ENCODE peak calls at places on chromosome X, in eight cellular contexts. One of them, this sample, is unnamed.

GRCh38 chrX:46317158-46317557 is 228.1 kb downstream of the ZNF674 start:
- DNase-seq in kidney: no peak
- DNase-seq in SW 1271: no peak
- DNase-seq in NCI-H446: no peak
- DNase-seq in activated CD4-positive, alpha-beta T cell treated with anti-CD3 and anti-CD28 coated beads for 36 hours: no peak
- DNase-seq in posterior cingulate gyrus: no peak
- DNase-seq in HuH-7.5: no peak
- DNase-seq in HTR-8/SVneo: no peak
- DNase-seq in this sample: no peak

GRCh38 chrX:9197231-9197630 is 163.3 kb upstream of the FAM9B start:
- DNase-seq in kidney: no peak
- DNase-seq in SW 1271: no peak
- DNase-seq in NCI-H446: no peak
- DNase-seq in activated CD4-positive, alpha-beta T cell treated with anti-CD3 and anti-CD28 coated beads for 36 hours: no peak
- DNase-seq in posterior cingulate gyrus: no peak
- DNase-seq in HuH-7.5: no peak
- DNase-seq in HTR-8/SVneo: no peak
- DNase-seq in this sample: no peak

GRCh38 chrX:67724359-67725110 is 180.7 kb downstream of the AR start:
- DNase-seq in kidney: no peak
- DNase-seq in SW 1271: no peak
- DNase-seq in NCI-H446: no peak
- DNase-seq in activated CD4-positive, alpha-beta T cell treated with anti-CD3 and anti-CD28 coated beads for 36 hours: no peak
- DNase-seq in posterior cingulate gyrus: no peak
- DNase-seq in HuH-7.5: no peak
- DNase-seq in HTR-8/SVneo: no peak
- DNase-seq in this sample: no peak

GRCh38 chrX:74117962-74118361 is 186.0 kb upstream of the ZCCHC13 start:
- DNase-seq in kidney: no peak
- DNase-seq in SW 1271: no peak
- DNase-seq in NCI-H446: no peak
- DNase-seq in activated CD4-positive, alpha-beta T cell treated with anti-CD3 and anti-CD28 coated beads for 36 hours: no peak
- DNase-seq in posterior cingulate gyrus: peak; percentile 43
- DNase-seq in HuH-7.5: no peak
- DNase-seq in HTR-8/SVneo: no peak
- DNase-seq in this sample: no peak

GRCh38 chrX:57353472-57354132 is 67.1 kb downstream of the FAAH2 start:
- DNase-seq in kidney: no peak
- DNase-seq in SW 1271: no peak
- DNase-seq in NCI-H446: no peak
- DNase-seq in activated CD4-positive, alpha-beta T cell treated with anti-CD3 and anti-CD28 coated beads for 36 hours: no peak
- DNase-seq in posterior cingulate gyrus: no peak
- DNase-seq in HuH-7.5: no peak
- DNase-seq in HTR-8/SVneo: no peak
- DNase-seq in this sample: no peak

GRCh38 chrX:24260827-24261550 is 52.9 kb downstream of the SUPT20HL2 start:
- DNase-seq in kidney: peak; percentile 67
- DNase-seq in SW 1271: no peak
- DNase-seq in NCI-H446: no peak
- DNase-seq in activated CD4-positive, alpha-beta T cell treated with anti-CD3 and anti-CD28 coated beads for 36 hours: peak; percentile 62
- DNase-seq in posterior cingulate gyrus: no peak
- DNase-seq in HuH-7.5: no peak
- DNase-seq in HTR-8/SVneo: no peak
- DNase-seq in this sample: no peak

GRCh38 chrX:4708970-4709760 is 995.7 kb upstream of the PRKX start:
- DNase-seq in kidney: no peak
- DNase-seq in SW 1271: no peak
- DNase-seq in NCI-H446: no peak
- DNase-seq in activated CD4-positive, alpha-beta T cell treated with anti-CD3 and anti-CD28 coated beads for 36 hours: no peak
- DNase-seq in posterior cingulate gyrus: no peak
- DNase-seq in HuH-7.5: no peak
- DNase-seq in HTR-8/SVneo: no peak
- DNase-seq in this sample: no peak

GRCh38 chrX:81556880-81557279 is 355.0 kb downstream of the SH3BGRL start:
- DNase-seq in kidney: no peak
- DNase-seq in SW 1271: no peak
- DNase-seq in NCI-H446: no peak
- DNase-seq in activated CD4-positive, alpha-beta T cell treated with anti-CD3 and anti-CD28 coated beads for 36 hours: no peak
- DNase-seq in posterior cingulate gyrus: no peak
- DNase-seq in HuH-7.5: no peak
- DNase-seq in HTR-8/SVneo: no peak
- DNase-seq in this sample: no peak

GRCh38 chrX:37926700-37927099 is 79.3 kb upstream of the DYNLT3 start:
- DNase-seq in kidney: no peak
- DNase-seq in SW 1271: no peak
- DNase-seq in NCI-H446: peak; percentile 9
- DNase-seq in activated CD4-positive, alpha-beta T cell treated with anti-CD3 and anti-CD28 coated beads for 36 hours: no peak
- DNase-seq in posterior cingulate gyrus: no peak
- DNase-seq in HuH-7.5: no peak
- DNase-seq in HTR-8/SVneo: no peak
- DNase-seq in this sample: no peak

GRCh38 chrX:30282527-30282926 is 26.7 kb downstream of the NR0B1 start:
- DNase-seq in kidney: no peak
- DNase-seq in SW 1271: no peak
- DNase-seq in NCI-H446: no peak
- DNase-seq in activated CD4-positive, alpha-beta T cell treated with anti-CD3 and anti-CD28 coated beads for 36 hours: no peak
- DNase-seq in posterior cingulate gyrus: no peak
- DNase-seq in HuH-7.5: no peak
- DNase-seq in HTR-8/SVneo: no peak
- DNase-seq in this sample: no peak

GRCh38 chrX:54602563-54602962 is 72.5 kb downstream of the GNL3L start:
- DNase-seq in kidney: no peak
- DNase-seq in SW 1271: no peak
- DNase-seq in NCI-H446: no peak
- DNase-seq in activated CD4-positive, alpha-beta T cell treated with anti-CD3 and anti-CD28 coated beads for 36 hours: no peak
- DNase-seq in posterior cingulate gyrus: no peak
- DNase-seq in HuH-7.5: no peak
- DNase-seq in HTR-8/SVneo: no peak
- DNase-seq in this sample: no peak

GRCh38 chrX:22575161-22575845 is 302.6 kb downstream of the CBLL2 start:
- DNase-seq in kidney: no peak
- DNase-seq in SW 1271: no peak
- DNase-seq in NCI-H446: no peak
- DNase-seq in activated CD4-positive, alpha-beta T cell treated with anti-CD3 and anti-CD28 coated beads for 36 hours: no peak
- DNase-seq in posterior cingulate gyrus: no peak
- DNase-seq in HuH-7.5: no peak
- DNase-seq in HTR-8/SVneo: no peak
- DNase-seq in this sample: no peak

GRCh38 chrX:65406532-65406931 is 128.1 kb downstream of the LAS1L start:
- DNase-seq in kidney: peak; percentile 41
- DNase-seq in SW 1271: no peak
- DNase-seq in NCI-H446: no peak
- DNase-seq in activated CD4-positive, alpha-beta T cell treated with anti-CD3 and anti-CD28 coated beads for 36 hours: peak; percentile 60
- DNase-seq in posterior cingulate gyrus: peak; percentile 88
- DNase-seq in HuH-7.5: no peak
- DNase-seq in HTR-8/SVneo: no peak
- DNase-seq in this sample: no peak

GRCh38 chrX:38861489-38861888 is 60.2 kb downstream of the MID1IP1 start:
- DNase-seq in kidney: no peak
- DNase-seq in SW 1271: no peak
- DNase-seq in NCI-H446: no peak
- DNase-seq in activated CD4-positive, alpha-beta T cell treated with anti-CD3 and anti-CD28 coated beads for 36 hours: no peak
- DNase-seq in posterior cingulate gyrus: no peak
- DNase-seq in HuH-7.5: no peak
- DNase-seq in HTR-8/SVneo: no peak
- DNase-seq in this sample: no peak

GRCh38 chrX:119218198-119218597 is 17.9 kb upstream of the PGRMC1 start:
- DNase-seq in kidney: no peak
- DNase-seq in SW 1271: no peak
- DNase-seq in NCI-H446: peak; percentile 0
- DNase-seq in activated CD4-positive, alpha-beta T cell treated with anti-CD3 and anti-CD28 coated beads for 36 hours: no peak
- DNase-seq in posterior cingulate gyrus: no peak
- DNase-seq in HuH-7.5: no peak
- DNase-seq in HTR-8/SVneo: no peak
- DNase-seq in this sample: no peak

GRCh38 chrX:44400588-44400987 is 57.1 kb upstream of the EFHC2 start:
- DNase-seq in kidney: no peak
- DNase-seq in SW 1271: no peak
- DNase-seq in NCI-H446: no peak
- DNase-seq in activated CD4-positive, alpha-beta T cell treated with anti-CD3 and anti-CD28 coated beads for 36 hours: peak; percentile 63
- DNase-seq in posterior cingulate gyrus: no peak
- DNase-seq in HuH-7.5: no peak
- DNase-seq in HTR-8/SVneo: peak; percentile 24
- DNase-seq in this sample: no peak

GRCh38 chrX:130592204-130592603 is 190.4 kb downstream of the RBMX2 start:
- DNase-seq in kidney: no peak
- DNase-seq in SW 1271: no peak
- DNase-seq in NCI-H446: no peak
- DNase-seq in activated CD4-positive, alpha-beta T cell treated with anti-CD3 and anti-CD28 coated beads for 36 hours: no peak
- DNase-seq in posterior cingulate gyrus: no peak
- DNase-seq in HuH-7.5: no peak
- DNase-seq in HTR-8/SVneo: no peak
- DNase-seq in this sample: no peak

GRCh38 chrX:123764967-123765871 is 32.4 kb upstream of the THOC2 start:
- DNase-seq in kidney: peak; percentile 94
- DNase-seq in SW 1271: peak; percentile 14
- DNase-seq in NCI-H446: peak; percentile 85
- DNase-seq in activated CD4-positive, alpha-beta T cell treated with anti-CD3 and anti-CD28 coated beads for 36 hours: peak; percentile 81
- DNase-seq in posterior cingulate gyrus: peak; percentile 97
- DNase-seq in HuH-7.5: peak; percentile 45
- DNase-seq in HTR-8/SVneo: peak; percentile 45
- DNase-seq in this sample: peak; percentile 92

GRCh38 chrX:42546800-42547199 is 231.2 kb downstream of the PPP1R2C start:
- DNase-seq in kidney: no peak
- DNase-seq in SW 1271: no peak
- DNase-seq in NCI-H446: no peak
- DNase-seq in activated CD4-positive, alpha-beta T cell treated with anti-CD3 and anti-CD28 coated beads for 36 hours: no peak
- DNase-seq in posterior cingulate gyrus: no peak
- DNase-seq in HuH-7.5: no peak
- DNase-seq in HTR-8/SVneo: no peak
- DNase-seq in this sample: no peak

GRCh38 chrX:17519349-17519748 is 144.3 kb downstream of the NHS start:
- DNase-seq in kidney: peak; percentile 82
- DNase-seq in SW 1271: no peak
- DNase-seq in NCI-H446: no peak
- DNase-seq in activated CD4-positive, alpha-beta T cell treated with anti-CD3 and anti-CD28 coated beads for 36 hours: no peak
- DNase-seq in posterior cingulate gyrus: no peak
- DNase-seq in HuH-7.5: no peak
- DNase-seq in HTR-8/SVneo: no peak
- DNase-seq in this sample: no peak

GRCh38 chrX:38649674-38650647 is 88.6 kb downstream of the TSPAN7 start:
- DNase-seq in kidney: no peak
- DNase-seq in SW 1271: no peak
- DNase-seq in NCI-H446: no peak
- DNase-seq in activated CD4-positive, alpha-beta T cell treated with anti-CD3 and anti-CD28 coated beads for 36 hours: no peak
- DNase-seq in posterior cingulate gyrus: no peak
- DNase-seq in HuH-7.5: no peak
- DNase-seq in HTR-8/SVneo: no peak
- DNase-seq in this sample: no peak

GRCh38 chrX:14509325-14510057 is 19.8 kb upstream of the GLRA2 start:
- DNase-seq in kidney: no peak
- DNase-seq in SW 1271: no peak
- DNase-seq in NCI-H446: no peak
- DNase-seq in activated CD4-positive, alpha-beta T cell treated with anti-CD3 and anti-CD28 coated beads for 36 hours: no peak
- DNase-seq in posterior cingulate gyrus: no peak
- DNase-seq in HuH-7.5: no peak
- DNase-seq in HTR-8/SVneo: no peak
- DNase-seq in this sample: no peak

GRCh38 chrX:73916931-73917657 is 354.1 kb downstream of the CHIC1 start:
- DNase-seq in kidney: no peak
- DNase-seq in SW 1271: peak; percentile 34
- DNase-seq in NCI-H446: no peak
- DNase-seq in activated CD4-positive, alpha-beta T cell treated with anti-CD3 and anti-CD28 coated beads for 36 hours: no peak
- DNase-seq in posterior cingulate gyrus: no peak
- DNase-seq in HuH-7.5: no peak
- DNase-seq in HTR-8/SVneo: peak; percentile 88
- DNase-seq in this sample: no peak

GRCh38 chrX:123504630-123505270 is 228.1 kb downstream of the THOC2 start:
- DNase-seq in kidney: no peak
- DNase-seq in SW 1271: no peak
- DNase-seq in NCI-H446: no peak
- DNase-seq in activated CD4-positive, alpha-beta T cell treated with anti-CD3 and anti-CD28 coated beads for 36 hours: no peak
- DNase-seq in posterior cingulate gyrus: no peak
- DNase-seq in HuH-7.5: no peak
- DNase-seq in HTR-8/SVneo: no peak
- DNase-seq in this sample: no peak

GRCh38 chrX:15686818-15687685 is 22.4 kb upstream of the CLTRN start:
- DNase-seq in kidney: no peak
- DNase-seq in SW 1271: no peak
- DNase-seq in NCI-H446: peak; percentile 9
- DNase-seq in activated CD4-positive, alpha-beta T cell treated with anti-CD3 and anti-CD28 coated beads for 36 hours: peak; percentile 66
- DNase-seq in posterior cingulate gyrus: no peak
- DNase-seq in HuH-7.5: peak; percentile 20
- DNase-seq in HTR-8/SVneo: peak; percentile 38
- DNase-seq in this sample: no peak

GRCh38 chrX:151722241-151722846 is 6.5 kb downstream of the FATE1 start:
- DNase-seq in kidney: peak; percentile 67
- DNase-seq in SW 1271: no peak
- DNase-seq in NCI-H446: no peak
- DNase-seq in activated CD4-positive, alpha-beta T cell treated with anti-CD3 and anti-CD28 coated beads for 36 hours: peak; percentile 19
- DNase-seq in posterior cingulate gyrus: no peak
- DNase-seq in HuH-7.5: peak; percentile 19
- DNase-seq in HTR-8/SVneo: no peak
- DNase-seq in this sample: no peak

GRCh38 chrX:40262641-40263560 is 165.1 kb upstream of the BCOR start:
- DNase-seq in kidney: peak; percentile 85
- DNase-seq in SW 1271: peak; percentile 3
- DNase-seq in NCI-H446: no peak
- DNase-seq in activated CD4-positive, alpha-beta T cell treated with anti-CD3 and anti-CD28 coated beads for 36 hours: no peak
- DNase-seq in posterior cingulate gyrus: no peak
- DNase-seq in HuH-7.5: no peak
- DNase-seq in HTR-8/SVneo: peak; percentile 61
- DNase-seq in this sample: no peak

GRCh38 chrX:55160685-55161552 is 59.2 kb upstream of the PAGE5 start:
- DNase-seq in kidney: peak; percentile 96
- DNase-seq in SW 1271: peak; percentile 71
- DNase-seq in NCI-H446: peak; percentile 76
- DNase-seq in activated CD4-positive, alpha-beta T cell treated with anti-CD3 and anti-CD28 coated beads for 36 hours: peak; percentile 93
- DNase-seq in posterior cingulate gyrus: peak; percentile 98
- DNase-seq in HuH-7.5: peak; percentile 51
- DNase-seq in HTR-8/SVneo: peak; percentile 51
- DNase-seq in this sample: peak; percentile 94

GRCh38 chrX:115652221-115652620 is 91.2 kb downstream of the PLS3 start:
- DNase-seq in kidney: no peak
- DNase-seq in SW 1271: no peak
- DNase-seq in NCI-H446: no peak
- DNase-seq in activated CD4-positive, alpha-beta T cell treated with anti-CD3 and anti-CD28 coated beads for 36 hours: no peak
- DNase-seq in posterior cingulate gyrus: no peak
- DNase-seq in HuH-7.5: no peak
- DNase-seq in HTR-8/SVneo: no peak
- DNase-seq in this sample: no peak

GRCh38 chrX:38277136-38277535 is 50.2 kb downstream of the RPGR start:
- DNase-seq in kidney: no peak
- DNase-seq in SW 1271: no peak
- DNase-seq in NCI-H446: no peak
- DNase-seq in activated CD4-positive, alpha-beta T cell treated with anti-CD3 and anti-CD28 coated beads for 36 hours: no peak
- DNase-seq in posterior cingulate gyrus: no peak
- DNase-seq in HuH-7.5: no peak
- DNase-seq in HTR-8/SVneo: no peak
- DNase-seq in this sample: no peak

GRCh38 chrX:43958529-43958928 is 14.7 kb downstream of the NDP start:
- DNase-seq in kidney: no peak
- DNase-seq in SW 1271: peak; percentile 0
- DNase-seq in NCI-H446: peak; percentile 89
- DNase-seq in activated CD4-positive, alpha-beta T cell treated with anti-CD3 and anti-CD28 coated beads for 36 hours: peak; percentile 6
- DNase-seq in posterior cingulate gyrus: peak; percentile 75
- DNase-seq in HuH-7.5: peak; percentile 19
- DNase-seq in HTR-8/SVneo: peak; percentile 45
- DNase-seq in this sample: no peak

GRCh38 chrX:43474321-43474720 is 181.8 kb upstream of the MAOA start:
- DNase-seq in kidney: no peak
- DNase-seq in SW 1271: no peak
- DNase-seq in NCI-H446: no peak
- DNase-seq in activated CD4-positive, alpha-beta T cell treated with anti-CD3 and anti-CD28 coated beads for 36 hours: no peak
- DNase-seq in posterior cingulate gyrus: no peak
- DNase-seq in HuH-7.5: no peak
- DNase-seq in HTR-8/SVneo: no peak
- DNase-seq in this sample: no peak

GRCh38 chrX:115419094-115419493 is 129.6 kb downstream of the LUZP4 start:
- DNase-seq in kidney: no peak
- DNase-seq in SW 1271: no peak
- DNase-seq in NCI-H446: no peak
- DNase-seq in activated CD4-positive, alpha-beta T cell treated with anti-CD3 and anti-CD28 coated beads for 36 hours: no peak
- DNase-seq in posterior cingulate gyrus: no peak
- DNase-seq in HuH-7.5: no peak
- DNase-seq in HTR-8/SVneo: no peak
- DNase-seq in this sample: no peak

GRCh38 chrX:23344904-23345271 is 10.2 kb downstream of the PTCHD1 start:
- DNase-seq in kidney: no peak
- DNase-seq in SW 1271: no peak
- DNase-seq in NCI-H446: no peak
- DNase-seq in activated CD4-positive, alpha-beta T cell treated with anti-CD3 and anti-CD28 coated beads for 36 hours: no peak
- DNase-seq in posterior cingulate gyrus: no peak
- DNase-seq in HuH-7.5: no peak
- DNase-seq in HTR-8/SVneo: no peak
- DNase-seq in this sample: no peak